ENCODE peak calls at places on chromosome 13, in eight cellular contexts. Y, J, X, U, C, N, B and P are unnamed samples.

GRCh38 chr13:20492641-20493040 is 33.0 kb downstream of the CRYL1 start:
- DNase-seq in Y (peak), J (peak), X (no peak), U (no peak), C (peak), N (no peak), B (peak), P (peak)

GRCh38 chr13:94613051-94613450 is 11.4 kb downstream of the GPR180 start:
- DNase-seq in Y (no peak), J (no peak), X (no peak), U (no peak), C (no peak), N (no peak), B (no peak), P (no peak)

GRCh38 chr13:102293723-102294122 is 108.1 kb downstream of the FGF14 start:
- DNase-seq in Y (no peak), J (no peak), X (no peak), U (no peak), C (no peak), N (no peak), B (no peak), P (no peak)

GRCh38 chr13:27281420-27281819 is 10.8 kb downstream of the RASL11A start:
- DNase-seq in Y (no peak), J (no peak), X (no peak), U (no peak), C (no peak), N (no peak), B (no peak), P (no peak)

GRCh38 chr13:42794572-42795275 is 13.3 kb downstream of the FAM216B start:
- DNase-seq in Y (no peak), J (no peak), X (no peak), U (no peak), C (no peak), N (no peak), B (no peak), P (no peak)

GRCh38 chr13:73657821-73658540 is 476.2 kb downstream of the KLF12 start:
- DNase-seq in Y (no peak), J (no peak), X (no peak), U (no peak), C (no peak), N (no peak), B (no peak), P (no peak)

GRCh38 chr13:99969934-99970760 is 1.4 kb downstream of the ZIC5 start:
- DNase-seq in Y (peak), J (peak), X (no peak), U (no peak), C (peak), N (no peak), B (peak), P (no peak)

GRCh38 chr13:21077360-21078353 is 16.3 kb upstream of the LATS2 start:
- DNase-seq in Y (no peak), J (no peak), X (no peak), U (no peak), C (no peak), N (no peak), B (no peak), P (no peak)

GRCh38 chr13:40433577-40433976 is 232.9 kb downstream of the FOXO1 start:
- DNase-seq in Y (no peak), J (no peak), X (no peak), U (no peak), C (no peak), N (no peak), B (no peak), P (peak)

GRCh38 chr13:34223984-34224383 is 406.0 kb downstream of the RFC3 start:
- DNase-seq in Y (no peak), J (no peak), X (no peak), U (no peak), C (no peak), N (no peak), B (peak), P (no peak)

GRCh38 chr13:102555914-102556553 is 40.8 kb upstream of the TPP2 start:
- DNase-seq in Y (peak), J (peak), X (peak), U (no peak), C (peak), N (peak), B (peak), P (peak)

GRCh38 chr13:27997904-27998522 is 9.5 kb upstream of the URAD start:
- DNase-seq in Y (peak), J (peak), X (no peak), U (no peak), C (peak), N (no peak), B (peak), P (no peak)

GRCh38 chr13:54133721-54134120 is 1105.1 kb downstream of the OLFM4 start:
- DNase-seq in Y (no peak), J (no peak), X (no peak), U (no peak), C (no peak), N (no peak), B (no peak), P (no peak)

GRCh38 chr13:80979035-80979641 is 638.2 kb upstream of the SPRY2 start:
- DNase-seq in Y (peak), J (peak), X (peak), U (peak), C (peak), N (peak), B (peak), P (peak)

GRCh38 chr13:51457086-51457485 is 4.2 kb upstream of the INTS6 start:
- DNase-seq in Y (no peak), J (no peak), X (no peak), U (no peak), C (no peak), N (no peak), B (no peak), P (no peak)

GRCh38 chr13:80361883-80362327 is 21.0 kb upstream of the SPRY2 start:
- DNase-seq in Y (no peak), J (peak), X (no peak), U (no peak), C (peak), N (no peak), B (peak), P (peak)

GRCh38 chr13:80726895-80727294 is 386.0 kb upstream of the SPRY2 start:
- DNase-seq in Y (no peak), J (no peak), X (no peak), U (no peak), C (no peak), N (no peak), B (no peak), P (no peak)

GRCh38 chr13:42137856-42138537 is 89.5 kb downstream of the DGKH start:
- DNase-seq in Y (no peak), J (no peak), X (no peak), U (no peak), C (no peak), N (no peak), B (no peak), P (no peak)

GRCh38 chr13:30581582-30581981 is 36.1 kb upstream of the USPL1 start:
- DNase-seq in Y (peak), J (peak), X (no peak), U (no peak), C (peak), N (no peak), B (peak), P (no peak)

GRCh38 chr13:76980075-76980718 is 11.7 kb upstream of the CLN5 start:
- DNase-seq in Y (peak), J (peak), X (peak), U (no peak), C (peak), N (no peak), B (peak), P (no peak)

GRCh38 chr13:75843033-75843432 is 206.9 kb downstream of the LMO7 start:
- DNase-seq in Y (no peak), J (no peak), X (no peak), U (no peak), C (no peak), N (no peak), B (no peak), P (no peak)

GRCh38 chr13:44816701-44817684 is 172.3 kb downstream of the NUFIP1 start:
- DNase-seq in Y (peak), J (no peak), X (no peak), U (no peak), C (no peak), N (no peak), B (no peak), P (no peak)

GRCh38 chr13:67193979-67194378 is 36.2 kb downstream of the PCDH9 start:
- DNase-seq in Y (no peak), J (no peak), X (no peak), U (no peak), C (no peak), N (no peak), B (no peak), P (no peak)

GRCh38 chr13:29507356-29507755 is 88.1 kb downstream of the SLC7A1 start:
- DNase-seq in Y (no peak), J (no peak), X (no peak), U (no peak), C (no peak), N (no peak), B (no peak), P (no peak)

GRCh38 chr13:80524447-80525215 is 183.7 kb upstream of the SPRY2 start:
- DNase-seq in Y (peak), J (no peak), X (no peak), U (no peak), C (peak), N (no peak), B (no peak), P (no peak)

GRCh38 chr13:48962281-48962680 is 13.4 kb upstream of the FNDC3A start:
- DNase-seq in Y (no peak), J (no peak), X (no peak), U (no peak), C (no peak), N (no peak), B (no peak), P (no peak)

DNA sequence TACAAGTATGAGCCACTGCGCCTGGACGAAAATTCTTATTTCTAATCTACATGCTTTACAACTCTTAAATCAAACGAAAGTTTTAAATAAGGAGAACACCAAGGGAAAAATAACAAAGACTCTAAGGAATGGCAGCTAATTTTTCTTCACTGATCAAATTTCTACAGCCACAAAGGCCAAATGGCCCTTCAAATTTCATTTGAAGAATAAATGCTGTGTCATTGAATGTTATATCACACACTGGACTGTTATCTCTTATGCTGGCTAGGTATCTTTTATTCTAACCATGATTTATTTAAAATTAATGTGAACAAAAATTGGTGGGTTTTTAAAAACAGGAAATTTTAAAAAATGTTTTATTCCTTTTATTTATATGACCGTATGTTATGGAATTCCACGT is 14.1 kb downstream of the SMAD9 start:
- DNase-seq in Y (no peak), J (no peak), X (no peak), U (no peak), C (no peak), N (no peak), B (no peak), P (no peak)
- TF ChIP-seq REST in Y (no peak), J (no peak), X (no peak), U (no peak), C (no peak), N (no peak), B (no peak), P (no peak)

DNA sequence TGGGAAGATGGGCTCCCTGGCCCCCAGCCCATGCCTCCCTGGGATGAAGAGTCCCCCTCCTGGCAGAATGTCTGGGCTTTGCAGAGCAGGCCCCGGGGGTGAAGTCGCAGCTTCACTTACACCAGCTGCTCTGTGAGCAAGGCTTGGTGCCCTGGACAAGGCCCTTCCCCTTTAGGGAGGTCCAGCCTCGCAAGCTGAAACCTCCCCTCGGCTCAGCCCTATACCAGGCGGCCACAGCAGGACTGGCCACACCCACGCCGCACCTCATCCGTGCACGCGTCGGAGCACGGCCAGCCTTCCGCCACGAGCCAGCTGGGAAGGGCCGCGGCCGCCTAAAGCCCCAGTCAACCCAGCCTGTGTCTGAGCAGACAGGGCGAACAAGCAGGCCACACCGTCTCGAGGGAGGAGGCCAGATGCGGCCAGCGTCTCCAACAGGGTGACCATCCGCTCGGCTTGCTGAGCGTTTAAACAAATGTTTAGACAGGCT is 83.2 kb upstream of the MCF2L start:
- DNase-seq in Y (peak), J (peak), X (peak), U (no peak), C (peak), N (no peak), B (peak), P (no peak)
- TF ChIP-seq POLR2AphosphoS5 in Y (peak), J (peak), X (peak), U (no peak), C (no peak), N (peak), B (peak), P (no peak)

GRCh38 chr13:97276862-97277269 is 54.7 kb downstream of the MBNL2 start:
- DNase-seq in Y (no peak), J (no peak), X (no peak), U (no peak), C (no peak), N (no peak), B (no peak), P (no peak)

GRCh38 chr13:97273341-97273831 is 51.3 kb downstream of the MBNL2 start:
- DNase-seq in Y (no peak), J (no peak), X (no peak), U (no peak), C (no peak), N (no peak), B (no peak), P (no peak)

GRCh38 chr13:97275775-97276501 is 53.8 kb downstream of the MBNL2 start:
- DNase-seq in Y (no peak), J (no peak), X (no peak), U (no peak), C (no peak), N (no peak), B (no peak), P (no peak)

GRCh38 chr13:97274782-97275252 is 52.7 kb downstream of the MBNL2 start:
- DNase-seq in Y (no peak), J (no peak), X (no peak), U (no peak), C (no peak), N (no peak), B (peak), P (no peak)

GRCh38 chr13:97275265-97275664 is 53.1 kb downstream of the MBNL2 start:
- DNase-seq in Y (no peak), J (no peak), X (no peak), U (no peak), C (no peak), N (no peak), B (peak), P (no peak)
- H3K27ac ChIP-seq in Y (peak), J (no peak), X (peak), U (no peak), C (no peak), N (peak), B (peak), P (no peak)

DNA sequence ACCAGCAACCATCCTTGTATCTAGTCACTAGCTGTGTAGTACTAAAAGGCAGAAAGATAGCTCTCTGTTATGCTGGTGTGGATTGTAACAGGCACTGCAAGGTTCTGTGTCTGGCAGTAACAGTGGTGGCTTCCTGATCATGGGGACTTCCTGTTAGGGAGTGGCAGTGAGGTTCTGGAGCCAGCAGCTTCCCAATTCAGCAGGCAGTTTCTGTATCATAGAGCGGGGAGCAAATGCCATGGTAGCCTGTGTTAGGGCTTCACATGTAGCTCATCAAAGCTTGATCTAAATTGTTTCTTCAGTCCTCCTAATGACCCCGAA is 441.2 kb downstream of the DIAPH3 start:
- DNase-seq in Y (no peak), J (no peak), X (no peak), U (no peak), C (no peak), N (no peak), B (no peak), P (no peak)
- TF ChIP-seq REST in Y (no peak), J (no peak), X (no peak), U (no peak), C (no peak), N (no peak), B (no peak), P (no peak)

GRCh38 chr13:110361365-110361911 is 54.4 kb downstream of the COL4A2 start:
- DNase-seq in Y (no peak), J (no peak), X (no peak), U (no peak), C (no peak), N (no peak), B (no peak), P (no peak)
- TF ChIP-seq POLR2AphosphoS5 in Y (no peak), J (no peak), X (no peak), U (no peak), C (no peak), N (no peak), B (no peak), P (no peak)